ENCODE peak calls at places on chromosomes 16 and 17, in nine cellular contexts. Z, B, T, R, O, G, D, J and X are unnamed samples.
A peak's percentile ranks its signal among the peaks of the same experiment; 100 is the strongest.

GRCh38 chr17:42337442-42337841 is 49.1 kb downstream of the STAT5A start:
- DNase-seq in T (no peak), D (no peak), O (no peak), Z (no peak), B (peak; percentile 54), R (no peak), G (peak; percentile 86), J (peak; percentile 54), X (no peak)

GRCh38 chr16:68062910-68063393 is 22.2 kb upstream of the NFATC3 start:
- DNase-seq in G (peak; percentile 68), T (no peak), B (no peak), R (no peak), J (no peak), Z (no peak), O (no peak), D (no peak), X (no peak)

GRCh38 chr16:4382795-4383357 is 11.2 kb downstream of the VASN start:
- DNase-seq in Z (no peak), J (no peak), T (no peak), B (no peak), D (no peak), O (no peak), G (no peak), R (no peak), X (no peak)

GRCh38 chr16:61214780-61215179 is 821.5 kb downstream of the CDH8 start:
- DNase-seq in T (no peak), O (no peak), G (no peak), Z (no peak), R (no peak), J (no peak), B (no peak), D (no peak), X (no peak)

GRCh38 chr16:87414251-87414680 is 22.1 kb downstream of the MAP1LC3B start:
- DNase-seq in J (no peak), D (no peak), T (no peak), G (no peak), Z (no peak), O (no peak), B (no peak), R (no peak), X (no peak)

GRCh38 chr17:1267471-1267947 is 2.7 kb upstream of the BHLHA9 start:
- DNase-seq in J (no peak), D (no peak), G (no peak), B (no peak), T (no peak), Z (no peak), O (peak; percentile 22), R (no peak), X (no peak)

GRCh38 chr16:85306071-85306792 is 194.0 kb upstream of the CIBAR2 start:
- DNase-seq in B (peak; percentile 39), D (peak; percentile 97), Z (peak; percentile 86), R (peak; percentile 86), O (peak; percentile 92), J (peak; percentile 94), G (peak; percentile 89), T (no peak), X (peak; percentile 82)

GRCh38 chr17:35879748-35880654 is at the start of gene CCL5:
- DNase-seq in G (peak; percentile 50), T (no peak), Z (no peak), D (no peak), J (peak; percentile 35), B (peak; percentile 77), O (peak; percentile 59), R (peak; percentile 60), X (no peak)

GRCh38 chr16:47565454-47565853 is 104.3 kb downstream of the PHKB start:
- DNase-seq in O (peak; percentile 82), Z (no peak), J (peak; percentile 70), R (peak; percentile 65), D (peak; percentile 68), B (peak; percentile 91), G (no peak), T (no peak), X (peak; percentile 89)

GRCh38 chr16:66594739-66595138 is 9.8 kb upstream of the CMTM3 start:
- DNase-seq in J (no peak), R (no peak), B (no peak), Z (no peak), G (no peak), D (no peak), T (no peak), O (no peak), X (no peak)

GRCh38 chr17:70820276-70820675 is 650.9 kb downstream of the KCNJ2 start:
- DNase-seq in G (no peak), O (no peak), J (no peak), T (no peak), R (no peak), Z (no peak), D (no peak), B (no peak), X (no peak)

GRCh38 chr16:73565263-73565662 is 517.3 kb upstream of the ZFHX3 start:
- DNase-seq in D (no peak), G (no peak), O (no peak), T (no peak), B (no peak), Z (no peak), J (peak; percentile 1), R (peak; percentile 13), X (peak; percentile 43)

GRCh38 chr17:72578817-72579470 is 458.1 kb downstream of the SOX9 start:
- DNase-seq in B (no peak), O (no peak), Z (no peak), T (no peak), J (no peak), R (no peak), D (no peak), G (no peak), X (no peak)

GRCh38 chr17:1379930-1380313 is 20.1 kb downstream of the YWHAE start:
- DNase-seq in B (no peak), G (no peak), D (no peak), J (no peak), Z (no peak), R (no peak), T (no peak), O (no peak), X (no peak)

GRCh38 chr16:86824751-86825310 is 246.5 kb downstream of the FOXL1 start:
- DNase-seq in G (no peak), T (no peak), R (peak; percentile 43), O (no peak), Z (no peak), D (no peak), J (peak; percentile 79), B (no peak), X (peak; percentile 96)

GRCh38 chr17:47225436-47225858 is 16.3 kb downstream of the MYL4 start:
- DNase-seq in B (no peak), R (peak; percentile 89), J (peak; percentile 92), O (peak; percentile 97), D (no peak), T (no peak), Z (no peak), G (no peak), X (peak; percentile 93)

GRCh38 chr17:63196772-63197335 is 230.8 kb downstream of the TANC2 start:
- DNase-seq in R (no peak), D (no peak), O (no peak), Z (peak; percentile 23), G (no peak), T (no peak), J (no peak), B (no peak), X (no peak)

GRCh38 chr17:34155947-34156346 is 99.1 kb upstream of the CCL2 start:
- DNase-seq in J (no peak), B (no peak), O (no peak), R (no peak), T (no peak), G (no peak), D (no peak), Z (no peak), X (no peak)

GRCh38 chr17:43528319-43528987 is 17.7 kb downstream of the ETV4 start:
- DNase-seq in Z (no peak), B (no peak), R (no peak), J (no peak), D (peak; percentile 64), O (no peak), G (no peak), T (no peak), X (no peak)

GRCh38 chr17:34926661-34927060 is 34.6 kb downstream of the CCT6B start:
- DNase-seq in R (no peak), D (no peak), G (no peak), J (no peak), O (no peak), T (no peak), B (no peak), Z (no peak), X (no peak)

GRCh38 chr17:79752175-79752574 is 21.4 kb downstream of the ENPP7 start:
- DNase-seq in O (no peak), Z (no peak), G (no peak), T (no peak), B (no peak), R (no peak), D (peak; percentile 45), J (no peak), X (no peak)

GRCh38 chr16:66335704-66336329 is 30.7 kb upstream of the CDH5 start:
- DNase-seq in G (no peak), T (no peak), Z (no peak), B (no peak), D (peak; percentile 64), O (peak; percentile 87), R (peak; percentile 29), J (peak; percentile 89), X (peak; percentile 51)

GRCh38 chr16:21023509-21024202 is 123.1 kb downstream of the LYRM1 start:
- DNase-seq in D (no peak), O (peak; percentile 39), J (no peak), B (peak; percentile 6), R (peak; percentile 4), G (peak; percentile 14), T (no peak), Z (no peak), X (no peak)

GRCh38 chr16:30076276-30076791 is 540 bp downstream of the PPP4C start:
- DNase-seq in T (no peak), J (no peak), Z (no peak), G (no peak), D (no peak), O (no peak), R (no peak), B (no peak), X (peak; percentile 30)

GRCh38 chr17:1495265-1495664 is 2.8 kb upstream of the MYO1C start:
- DNase-seq in Z (no peak), D (no peak), O (peak; percentile 23), R (no peak), T (no peak), G (no peak), B (no peak), J (no peak), X (peak; percentile 49)

GRCh38 chr17:68310141-68310540 is 18.8 kb downstream of the ARSG start:
- DNase-seq in Z (no peak), O (no peak), R (peak; percentile 41), D (no peak), G (peak; percentile 68), J (peak; percentile 38), B (no peak), T (no peak), X (peak; percentile 41)

GRCh38 chr17:68705331-68706166 is 104.4 kb upstream of the FAM20A start:
- DNase-seq in Z (no peak), J (peak; percentile 50), T (no peak), O (no peak), D (no peak), G (no peak), R (no peak), B (no peak), X (no peak)

GRCh38 chr17:49439673-49440571 is 25.2 kb upstream of the PHB1 start:
- DNase-seq in O (no peak), T (no peak), G (no peak), B (no peak), D (no peak), J (peak; percentile 13), R (no peak), Z (no peak), X (no peak)

GRCh38 chr16:57713596-57713995 is 19.0 kb downstream of the DRC7 start:
- DNase-seq in T (no peak), Z (no peak), J (no peak), D (no peak), G (no peak), B (no peak), R (no peak), O (no peak), X (no peak)

GRCh38 chr17:66330646-66331037 is 28.2 kb downstream of the PRKCA start:
- DNase-seq in B (no peak), J (no peak), G (no peak), D (no peak), O (no peak), R (no peak), Z (no peak), T (no peak), X (no peak)

GRCh38 chr17:35774499-35774898 is 13.8 kb downstream of the C17orf50 start:
- DNase-seq in G (no peak), R (no peak), D (peak; percentile 80), T (no peak), O (peak; percentile 44), Z (no peak), J (peak; percentile 23), B (no peak), X (peak; percentile 56)